ENCODE peak calls at places on chromosomes 11 and 22, in eight cellular contexts. P is fibroblast of lung, R is K562, J is GM23248, F is mammary epithelial cell, V is OCI-LY7, Y is neural progenitor cell, N is keratinocyte. O is an unnamed sample. For H3K36me3 and H4K20me1, the result is how much of the 10 kb centered on the place peaks cover.

GRCh38 chr11:64122411-64123101 is 43.4 kb downstream of the MACROD1 start:
- DNase-seq in P (no peak), R (no peak), J (no peak), F (no peak), V (no peak), Y (peak), N (no peak), O (no peak)

GRCh38 chr11:14124345-14124744 is 161.8 kb downstream of the SPON1 start:
- DNase-seq in P (no peak), R (no peak), J (peak), F (peak), V (no peak), Y (no peak), N (no peak), O (no peak)

GRCh38 chr11:131033151-131033651 is 116.9 kb upstream of the SNX19 start:
- DNase-seq in P (peak), R (no peak), J (peak), F (peak), V (no peak), Y (no peak), N (peak), O (peak)

GRCh38 chr11:73429121-73429740 is 53.0 kb downstream of the RELT start:
- DNase-seq in P (peak), R (no peak), J (peak), F (no peak), V (no peak), Y (no peak), N (no peak), O (no peak)

GRCh38 chr11:62788991-62789390 is 1.8 kb downstream of the TMEM179B start:
- DNase-seq in P (no peak), R (no peak), J (no peak), F (no peak), V (no peak), Y (no peak), N (no peak), O (no peak)

GRCh38 chr11:118358071-118358470 is 1.3 kb upstream of the UBE4A start:
- DNase-seq in P (no peak), R (no peak), J (peak), F (no peak), V (no peak), Y (no peak), N (no peak), O (no peak)

GRCh38 chr22:29305836-29306174 is 645 bp upstream of the GAS2L1 start:
- DNase-seq in P (no peak), R (no peak), J (no peak), F (no peak), V (no peak), Y (no peak), N (no peak), O (no peak)

GRCh38 chr22:24107668-24108067 is 73.6 kb upstream of the SUSD2 start:
- DNase-seq in P (peak), R (no peak), J (peak), F (peak), V (no peak), Y (no peak), N (no peak), O (no peak)

GRCh38 chr11:112811781-112812180 is 149.4 kb upstream of the NCAM1 start:
- DNase-seq in P (no peak), R (no peak), J (no peak), F (no peak), V (no peak), Y (no peak), N (no peak), O (no peak)

GRCh38 chr11:59615132-59615636 is 390 bp downstream of the OSBP start:
- DNase-seq in P (no peak), R (no peak), J (peak), F (peak), V (peak), Y (no peak), N (no peak), O (peak)

GRCh38 chr11:10181811-10182210 is 112.2 kb downstream of the SBF2 start:
- DNase-seq in P (peak), R (no peak), J (peak), F (no peak), V (peak), Y (no peak), N (no peak), O (no peak)

GRCh38 chr11:36751251-36751839 is 153.3 kb upstream of the RAG2 start:
- DNase-seq in P (no peak), R (no peak), J (no peak), F (no peak), V (no peak), Y (no peak), N (no peak), O (no peak)

GRCh38 chr11:44617671-44618461 is 52.4 kb downstream of the CD82 start:
- DNase-seq in P (no peak), R (no peak), J (no peak), F (no peak), V (no peak), Y (no peak), N (no peak), O (no peak)

GRCh38 chr22:43293661-43294392 is 49.3 kb downstream of the SCUBE1 start:
- DNase-seq in P (peak), R (peak), J (peak), F (no peak), V (no peak), Y (peak), N (no peak), O (peak)

GRCh38 chr22:24697671-24698082 is 76.8 kb downstream of the PIWIL3 start:
- DNase-seq in P (no peak), R (no peak), J (no peak), F (no peak), V (no peak), Y (no peak), N (peak), O (no peak)

GRCh38 chr22:36565152-36565507 is 36.2 kb upstream of the EIF3D start:
- DNase-seq in P (no peak), R (no peak), J (no peak), F (no peak), V (no peak), Y (no peak), N (no peak), O (no peak)

GRCh38 chr11:76266701-76267100 is 60.4 kb upstream of the WNT11 start:
- DNase-seq in P (no peak), R (no peak), J (no peak), F (no peak), V (no peak), Y (no peak), N (no peak), O (no peak)

GRCh38 chr11:123608945-123609344 is 45.5 kb downstream of the SCN3B start:
- DNase-seq in P (no peak), R (no peak), J (no peak), F (no peak), V (no peak), Y (no peak), N (no peak), O (no peak)

GRCh38 chr11:104934594-104934993 is 33.8 kb downstream of the CASP4 start:
- DNase-seq in P (no peak), R (no peak), J (no peak), F (no peak), V (no peak), Y (no peak), N (no peak), O (no peak)

GRCh38 chr11:70247710-70248072 is 22.8 kb upstream of the PPFIA1 start:
- DNase-seq in P (no peak), R (no peak), J (peak), F (no peak), V (no peak), Y (no peak), N (no peak), O (peak)

GRCh38 chr22:43088979-43089717 is at the start of gene TTLL1:
- DNase-seq in P (peak), R (peak), J (peak), F (peak), V (peak), Y (peak), N (no peak), O (peak)

GRCh38 chr22:19980766-19981165 is 35.9 kb downstream of the ARVCF start:
- DNase-seq in P (no peak), R (no peak), J (no peak), F (no peak), V (no peak), Y (no peak), N (no peak), O (no peak)
- H3K36me3 ChIP-seq in P (under half), R (under half), J (under half), F (under half), V (under half), Y (under half), N (under half), O (under half)

GRCh38 chr11:68160100-68160695 is 39.0 kb upstream of the CHKA start:
- DNase-seq in P (no peak), R (no peak), J (no peak), F (no peak), V (no peak), Y (peak), N (no peak), O (no peak)
- H2AFZ ChIP-seq in P (no peak), R (no peak), J (no peak), F (no peak), V (no peak), Y (no peak), N (no peak), O (no peak)

DNA sequence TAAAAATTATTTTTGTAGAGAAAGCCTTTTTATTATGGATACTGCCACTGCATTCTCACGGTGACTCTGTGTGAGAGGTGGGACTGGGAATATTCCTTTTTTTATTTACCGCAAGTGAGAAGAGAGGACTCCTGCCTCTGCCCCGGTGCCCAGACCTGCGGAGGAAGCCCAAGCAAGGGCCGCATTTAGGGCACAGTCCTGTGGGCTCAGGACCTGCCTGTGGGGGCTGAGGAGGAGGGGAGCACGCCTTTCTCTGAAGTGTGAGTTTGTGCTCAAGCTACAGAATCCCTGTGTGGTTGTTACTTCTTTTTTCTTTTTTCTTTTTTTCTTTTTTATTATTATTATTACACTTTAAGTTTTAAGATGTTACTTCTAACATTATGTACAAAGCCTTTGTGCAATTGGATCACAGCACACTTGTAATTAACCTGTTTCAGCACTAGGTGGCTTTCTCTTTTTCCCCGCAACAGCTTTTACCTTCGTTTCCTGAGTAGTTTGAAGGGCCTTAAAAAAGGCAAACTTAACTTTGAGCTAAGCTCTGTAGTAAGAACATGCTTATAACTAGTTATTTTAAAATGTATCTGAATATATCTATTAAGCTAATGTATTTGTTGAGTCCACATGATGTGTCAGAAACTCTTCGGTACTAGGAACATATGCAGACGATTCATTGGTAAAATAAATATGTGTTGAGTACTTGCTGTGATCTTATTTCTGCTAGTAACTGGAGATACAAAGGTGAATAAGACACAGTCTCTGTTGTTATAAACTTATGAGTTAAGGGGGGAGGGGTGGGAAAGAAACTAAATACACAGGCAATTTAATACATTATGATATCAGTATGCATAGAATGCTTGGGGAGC is 18.3 kb downstream of the AMOTL1 start:
- DNase-seq in P (peak), R (peak), J (peak), F (no peak), V (peak), Y (peak), N (no peak), O (no peak)
- H4K20me1 ChIP-seq in P (under half), R (under half), J (under half), F (under half), V (under half), Y (half or more), N (under half), O (half or more)

GRCh38 chr11:134149371-134149770 is 74.4 kb downstream of the NCAPD3 start:
- DNase-seq in P (no peak), R (no peak), J (no peak), F (no peak), V (no peak), Y (no peak), N (no peak), O (no peak)

GRCh38 chr11:134151083-134151747 is 72.6 kb downstream of the NCAPD3 start:
- DNase-seq in P (no peak), R (no peak), J (no peak), F (no peak), V (no peak), Y (no peak), N (no peak), O (no peak)

GRCh38 chr11:134153147-134153905 is 70.4 kb downstream of the NCAPD3 start:
- DNase-seq in P (no peak), R (no peak), J (no peak), F (no peak), V (no peak), Y (no peak), N (no peak), O (no peak)

GRCh38 chr11:134152692-134153091 is 71.1 kb downstream of the NCAPD3 start:
- DNase-seq in P (no peak), R (no peak), J (no peak), F (no peak), V (no peak), Y (no peak), N (no peak), O (no peak)

DNA sequence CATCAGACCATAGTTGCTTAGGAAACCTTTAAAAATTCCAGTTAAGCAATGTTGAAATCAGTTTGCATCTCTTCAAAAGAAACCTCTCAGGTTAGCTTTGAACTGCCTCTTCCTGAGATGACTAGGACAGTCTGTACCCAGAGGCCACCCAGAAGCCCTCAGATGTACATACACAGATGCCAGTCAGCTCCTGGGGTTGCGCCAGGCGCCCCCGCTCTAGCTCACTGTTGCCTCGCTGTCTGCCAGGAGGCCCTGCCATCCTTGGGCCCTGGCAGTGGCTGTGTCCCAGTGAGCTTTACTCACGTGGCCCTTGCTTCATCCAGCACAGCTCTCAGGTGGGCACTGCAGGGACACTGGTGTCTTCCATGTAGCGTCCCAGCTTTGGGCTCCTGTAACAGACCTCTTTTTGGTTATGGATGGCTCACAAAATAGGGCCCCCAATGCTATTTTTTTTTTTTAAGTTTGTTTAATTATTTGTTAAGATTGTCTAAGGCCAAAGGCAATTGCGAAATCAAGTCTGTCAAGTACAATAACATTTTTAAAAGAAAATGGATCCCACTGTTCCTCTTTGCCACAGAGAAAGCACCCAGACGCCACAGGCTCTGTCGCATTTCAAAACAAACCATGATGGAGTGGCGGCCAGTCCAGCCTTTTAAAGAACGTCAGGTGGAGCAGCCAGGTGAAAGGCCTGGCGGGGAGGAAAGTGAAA is 73.4 kb downstream of the NCAPD3 start:
- DNase-seq in P (peak), R (no peak), J (peak), F (no peak), V (no peak), Y (no peak), N (no peak), O (no peak)
- H3K36me3 ChIP-seq in P (under half), R (half or more), J (under half), F (under half), V (half or more), Y (under half), N (under half), O (under half)